ENCODE peak calls at places on chromosomes 7 and 10, in six cellular contexts. R, W, J, G, O and V are unnamed samples. For H3K36me3 and H3K27me3, the result is how much of the 10 kb centered on the place peaks cover.

GRCh38 chr10:43075612-43076003 is 1.3 kb upstream of the RET start:
- DNase-seq in J (peak), W (no peak), R (no peak), G (no peak), O (no peak), V (no peak)

GRCh38 chr7:92788559-92789183 is 47.7 kb downstream of the CDK6 start:
- DNase-seq in W (no peak), J (no peak), R (no peak), G (no peak), O (no peak), V (no peak)

GRCh38 chr10:96357038-96357620 is 1.7 kb downstream of the OPALIN start:
- DNase-seq in W (no peak), G (no peak), O (no peak), R (no peak), J (no peak), V (no peak)

GRCh38 chr7:68121655-68122054 is 1125.0 kb downstream of the TYW1 start:
- DNase-seq in G (no peak), R (no peak), O (no peak), W (no peak), J (no peak), V (no peak)

GRCh38 chr10:96513686-96514551 is at the start of gene TLL2:
- DNase-seq in O (peak), J (peak), W (peak), G (peak), R (peak), V (peak)

GRCh38 chr10:33116293-33116697 is 158.3 kb upstream of the ITGB1 start:
- DNase-seq in R (no peak), W (peak), G (no peak), J (no peak), O (peak), V (no peak)

GRCh38 chr10:79045566-79046175 is 23.1 kb upstream of the ZMIZ1 start:
- DNase-seq in R (peak), J (peak), O (no peak), G (peak), W (no peak), V (no peak)

GRCh38 chr10:132443998-132444876 is 47.2 kb downstream of the PWWP2B start:
- DNase-seq in J (peak), O (no peak), G (peak), W (no peak), R (no peak), V (peak)

GRCh38 chr7:30922596-30922995 is 10.9 kb downstream of the AQP1 start:
- DNase-seq in O (no peak), W (no peak), G (peak), R (peak), J (peak), V (peak)

GRCh38 chr7:142795339-142795863 is 24.6 kb downstream of the PRSS2 start:
- DNase-seq in G (peak), O (no peak), J (no peak), W (no peak), R (peak), V (no peak)

GRCh38 chr10:44105643-44106042 is 279.3 kb downstream of the CXCL12 start:
- DNase-seq in G (no peak), R (no peak), J (no peak), O (no peak), W (no peak), V (no peak)

GRCh38 chr10:71878327-71879034 is 27.4 kb upstream of the PSAP start:
- DNase-seq in W (no peak), R (no peak), J (no peak), G (peak), O (no peak), V (no peak)

GRCh38 chr7:47380325-47381131 is 201.4 kb downstream of the TNS3 start:
- DNase-seq in W (peak), O (no peak), J (no peak), R (no peak), G (no peak), V (no peak)

GRCh38 chr10:1628757-1629156 is 108.6 kb downstream of the ADARB2 start:
- DNase-seq in O (no peak), J (no peak), W (no peak), R (no peak), G (no peak), V (no peak)

GRCh38 chr7:22884911-22885823 is 62.5 kb upstream of the TOMM7 start:
- DNase-seq in O (no peak), R (no peak), J (no peak), W (peak), G (no peak), V (no peak)

GRCh38 chr10:34704526-34705184 is 110.4 kb downstream of the PARD3 start:
- DNase-seq in O (no peak), G (no peak), J (no peak), W (no peak), R (no peak), V (no peak)

GRCh38 chr7:65832281-65832680 is 40.6 kb upstream of the VKORC1L1 start:
- DNase-seq in W (peak), J (no peak), G (no peak), R (no peak), O (peak), V (no peak)

GRCh38 chr7:149610441-149611011 is 112.9 kb upstream of the ZNF746 start:
- DNase-seq in W (no peak), R (no peak), J (no peak), O (no peak), G (peak), V (no peak)

GRCh38 chr10:45000138-45000763 is 472 bp upstream of the ZNF22 start:
- DNase-seq in W (peak), J (peak), O (peak), G (no peak), R (peak), V (peak)

GRCh38 chr10:96366508-96366907 is 7.7 kb upstream of the OPALIN start:
- DNase-seq in W (peak), O (peak), R (no peak), G (no peak), J (no peak), V (no peak)

GRCh38 chr10:86583983-86584382 is 62.4 kb upstream of the WAPL start:
- DNase-seq in W (no peak), G (no peak), O (no peak), R (no peak), J (no peak), V (no peak)

GRCh38 chr10:103921750-103922195 is 3.8 kb upstream of the STN1 start:
- DNase-seq in R (no peak), G (no peak), W (peak), J (no peak), O (peak), V (no peak)

GRCh38 chr7:103637726-103638125 is 191.7 kb upstream of the SLC26A5 start:
- DNase-seq in W (peak), G (no peak), O (peak), J (no peak), R (no peak), V (no peak)

GRCh38 chr7:2008936-2009540 is 223.7 kb downstream of the MAD1L1 start:
- DNase-seq in O (no peak), R (peak), J (peak), G (no peak), W (no peak), V (no peak)

GRCh38 chr10:84352251-84352842 is 24.0 kb downstream of the CCSER2 start:
- DNase-seq in J (peak), O (peak), G (peak), W (peak), R (peak), V (no peak)

DNA sequence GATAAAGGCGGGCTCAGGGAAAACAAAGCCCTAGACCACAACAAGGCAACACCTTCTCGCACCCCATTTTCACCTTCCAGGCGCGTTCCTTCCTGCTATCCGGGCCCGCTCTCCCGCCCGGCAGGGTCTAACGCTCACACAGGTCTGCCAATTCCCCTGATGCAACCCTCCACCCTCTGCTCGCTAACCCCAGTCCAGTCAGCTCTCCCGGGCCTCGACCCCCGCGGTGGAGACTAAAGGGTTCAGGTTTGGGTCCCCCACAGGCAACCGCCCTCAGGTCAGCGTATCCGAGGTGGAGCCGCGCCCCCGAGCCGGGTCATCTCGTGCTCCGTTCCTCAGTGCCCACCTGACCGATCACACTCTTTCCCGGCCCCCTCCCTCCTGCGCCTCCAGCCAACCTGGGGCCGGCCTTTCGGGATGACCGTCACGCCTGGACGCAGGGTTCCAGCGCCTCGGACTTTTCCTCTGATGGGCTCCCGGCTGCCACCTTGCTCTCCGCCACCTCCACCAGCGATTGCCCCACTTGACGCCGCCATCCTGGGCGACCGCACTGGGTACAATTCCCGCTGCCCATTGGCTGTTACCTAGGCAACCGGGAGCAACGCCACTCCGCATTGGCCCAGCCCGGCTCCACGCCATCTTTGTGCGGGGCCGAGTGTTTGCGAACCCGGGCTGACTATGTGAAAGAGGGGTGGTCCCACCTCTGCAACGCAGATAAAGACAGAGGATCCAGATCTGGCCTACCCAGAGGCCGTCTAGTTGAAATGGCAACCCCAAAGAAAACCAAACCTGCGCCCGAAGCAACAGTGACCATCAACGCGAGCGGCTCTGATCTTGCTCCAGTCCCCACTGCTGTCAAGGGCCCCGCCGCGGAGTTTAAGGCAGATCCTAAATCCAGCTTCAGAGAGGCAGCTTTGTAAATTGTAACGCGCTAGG is at the start of gene MORN4:
- DNase-seq in R (peak), O (peak), W (peak), J (peak), G (peak), V (peak)
- TF ChIP-seq POLR2A in R (no peak), O (no peak), W (no peak), J (no peak), G (no peak), V (no peak)

GRCh38 chr7:76325092-76325491 is 22.6 kb downstream of the HSPB1 start:
- DNase-seq in O (no peak), J (no peak), R (no peak), G (no peak), W (no peak), V (no peak)
- H3K36me3 ChIP-seq in O (under half), J (half or more), R (under half), G (under half), W (under half), V (under half)

GRCh38 chr10:22339761-22340361 is 5.4 kb upstream of the SPAG6 start:
- DNase-seq in W (no peak), R (no peak), O (peak), G (no peak), J (no peak), V (no peak)
- H3K27me3 ChIP-seq in W (half or more), R (under half), O (half or more), G (under half), J (half or more), V (half or more)

GRCh38 chr7:77697535-77697831 is 1.2 kb downstream of the RSBN1L start:
- DNase-seq in W (no peak), O (no peak), J (no peak), G (peak), R (no peak), V (peak)

GRCh38 chr7:77698042-77698625 is 1.9 kb downstream of the RSBN1L start:
- DNase-seq in O (peak), W (no peak), G (no peak), R (no peak), J (no peak), V (no peak)

GRCh38 chr7:77696057-77696642 is at the start of gene RSBN1L:
- DNase-seq in O (peak), J (peak), W (peak), R (peak), G (peak), V (peak)

GRCh38 chr7:77699056-77699455 is 2.8 kb downstream of the RSBN1L start:
- DNase-seq in R (no peak), G (no peak), J (no peak), O (peak), W (no peak), V (no peak)

GRCh38 chr7:77696643-77697534 is 630 bp downstream of the RSBN1L start:
- DNase-seq in W (peak), G (peak), O (peak), J (peak), R (peak), V (peak)
- TF ChIP-seq POLR2A in W (no peak), G (no peak), O (no peak), J (no peak), R (peak), V (no peak)

DNA sequence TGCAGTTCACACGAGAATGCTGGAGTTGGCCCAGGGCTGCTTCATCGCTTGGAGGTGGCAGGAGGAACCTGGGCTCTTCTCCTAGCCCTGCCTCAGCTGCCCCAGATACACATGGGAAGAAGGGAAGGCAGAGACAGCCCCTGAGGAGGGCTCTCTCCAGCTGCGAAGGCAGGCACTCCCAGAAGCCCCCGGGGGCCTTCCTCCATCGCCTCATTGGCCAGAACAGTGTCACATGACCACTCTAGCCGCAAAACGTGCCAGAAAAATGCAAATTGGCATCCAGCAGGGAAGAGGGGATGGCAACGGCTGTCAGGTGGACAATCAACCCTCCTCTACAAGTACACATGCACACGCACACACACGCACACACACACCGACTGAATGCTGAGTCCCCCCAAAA is 217.8 kb upstream of the FRMD4A start:
- DNase-seq in R (no peak), J (no peak), W (no peak), O (no peak), G (no peak), V (no peak)
- H3K36me3 ChIP-seq in R (under half), J (under half), W (under half), O (under half), G (under half), V (under half)

GRCh38 chr7:88759956-88760515 is 536 bp downstream of the ZNF804B start:
- DNase-seq in G (no peak), R (no peak), J (no peak), W (no peak), O (peak), V (no peak)

GRCh38 chr7:88756806-88757205 is 2.7 kb upstream of the ZNF804B start:
- DNase-seq in J (no peak), O (no peak), R (no peak), G (no peak), W (no peak), V (no peak)

GRCh38 chr7:88759216-88759955 is at the start of gene ZNF804B:
- DNase-seq in W (no peak), R (peak), J (peak), O (peak), G (peak), V (no peak)

GRCh38 chr7:88757371-88757770 is 2.1 kb upstream of the ZNF804B start:
- DNase-seq in G (no peak), O (no peak), R (no peak), J (no peak), W (no peak), V (no peak)

DNA sequence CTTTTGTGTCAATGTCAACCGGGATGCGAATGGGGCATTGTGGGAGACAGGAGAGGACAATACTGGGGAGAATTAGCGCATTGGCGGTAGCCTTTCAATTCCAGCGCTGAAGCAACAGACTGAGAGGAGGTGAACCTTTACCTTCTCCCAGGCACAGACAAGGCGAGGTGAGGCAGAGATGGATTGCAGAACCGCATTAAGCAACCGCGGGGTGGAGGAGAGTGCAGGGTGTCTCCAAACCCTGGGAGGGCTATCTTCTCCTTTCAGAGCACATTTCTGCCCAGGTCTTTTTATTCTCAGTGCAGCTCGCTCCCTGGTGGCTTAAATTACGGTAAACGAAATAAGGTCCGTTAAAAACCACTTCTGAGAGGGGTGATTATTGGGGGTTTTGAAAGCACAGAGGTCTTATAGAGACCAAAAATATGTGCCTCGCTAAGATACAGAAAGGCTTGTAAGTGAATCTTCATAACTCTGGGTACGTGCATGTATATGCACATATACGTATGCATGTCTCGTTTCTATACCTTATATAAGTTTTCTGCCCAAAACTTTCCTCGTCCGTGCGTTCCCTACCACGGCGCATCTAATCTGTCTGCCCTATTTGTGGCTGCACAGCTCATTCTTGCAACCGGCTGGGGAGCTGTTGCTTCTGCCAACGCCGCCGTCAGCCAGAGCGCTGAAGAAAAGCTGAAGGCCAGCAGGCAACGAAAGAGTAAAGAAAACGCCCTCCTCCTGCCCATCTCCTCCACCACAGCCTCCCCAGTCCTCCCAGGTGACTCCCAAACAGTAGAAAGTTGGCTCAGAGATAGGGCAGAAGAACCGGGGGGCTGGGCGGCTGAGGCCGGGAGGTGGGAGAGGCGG is 915 bp upstream of the ZNF804B start:
- DNase-seq in O (peak), R (no peak), J (peak), G (no peak), W (no peak), V (no peak)
- H3K27me3 ChIP-seq in O (under half), R (under half), J (under half), G (under half), W (under half), V (under half)

DNA sequence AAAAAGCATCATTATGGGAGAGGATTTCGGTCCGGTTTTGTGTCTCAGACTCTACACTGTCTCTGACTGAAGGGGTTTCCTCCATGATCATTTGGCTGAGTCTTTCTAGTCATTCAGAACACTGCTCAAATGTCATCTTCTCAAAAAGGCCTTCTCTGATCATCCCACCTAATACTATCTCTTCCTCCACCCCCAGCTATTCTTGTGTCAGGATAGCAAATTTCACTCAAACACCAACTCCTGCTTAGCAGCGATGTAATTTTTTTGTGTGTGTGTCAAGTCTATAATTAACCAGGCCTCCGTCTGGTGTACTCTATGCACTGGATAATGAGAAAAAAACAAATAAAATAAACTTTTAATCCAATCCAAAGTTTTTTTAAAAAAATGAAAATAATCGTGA is 200.4 kb downstream of the KCND2 start:
- DNase-seq in J (no peak), W (no peak), O (no peak), G (no peak), R (no peak), V (no peak)
- TF ChIP-seq POLR2A in J (no peak), W (no peak), O (no peak), G (no peak), R (no peak), V (no peak)